ENCODE peak calls at places on chromosomes 1 and 21, in seven cellular contexts. Y is nucleus accumbens; H is fibroblast of mammary gland; Q is NB4; J is activated CD4-positive, alpha-beta T cell treated with anti-CD3 and anti-CD28 coated beads, Interleukin-2, amount 10 ng/mL, durations not matched to agents 7 days and 5 days; M is neural progenitor cell; S is C1 segment of cervical spinal cord. B is an unnamed sample.

GRCh38 chr1:172308577-172308976 is 111.9 kb upstream of the C1orf105 start:
- DNase-seq in Y (no peak), H (no peak), Q (no peak), J (no peak), M (no peak), S (no peak), B (no peak)

GRCh38 chr1:73627723-73628122 is 570.3 kb downstream of the LRRIQ3 start:
- DNase-seq in Y (no peak), H (no peak), Q (no peak), J (no peak), M (peak), S (no peak), B (no peak)

GRCh38 chr1:54558434-54559030 is 10.5 kb downstream of the ACOT11 start:
- DNase-seq in Y (no peak), H (no peak), Q (no peak), J (no peak), M (no peak), S (no peak), B (no peak)

GRCh38 chr21:17730782-17731181 is 88.4 kb downstream of the C21orf91 start:
- DNase-seq in Y (no peak), H (no peak), Q (peak), J (no peak), M (no peak), S (no peak), B (no peak)

GRCh38 chr1:154348429-154349076 is 23.2 kb downstream of the ATP8B2 start:
- DNase-seq in Y (no peak), H (no peak), Q (peak), J (no peak), M (no peak), S (no peak), B (peak)

GRCh38 chr1:37478451-37478871 is 4.1 kb downstream of the ZC3H12A start:
- DNase-seq in Y (no peak), H (peak), Q (peak), J (no peak), M (no peak), S (no peak), B (no peak)

GRCh38 chr1:17686258-17686657 is 68.9 kb upstream of the ACTL8 start:
- DNase-seq in Y (no peak), H (no peak), Q (no peak), J (no peak), M (no peak), S (no peak), B (no peak)

GRCh38 chr1:20150969-20151368 is 11.8 kb downstream of the PLA2G2F start:
- DNase-seq in Y (no peak), H (no peak), Q (no peak), J (no peak), M (no peak), S (no peak), B (peak)

GRCh38 chr1:34113362-34113761 is 51.7 kb downstream of the CSMD2 start:
- DNase-seq in Y (peak), H (peak), Q (no peak), J (no peak), M (peak), S (no peak), B (no peak)

GRCh38 chr1:165259706-165260105 is 96.8 kb downstream of the LMX1A start:
- DNase-seq in Y (no peak), H (no peak), Q (no peak), J (no peak), M (no peak), S (no peak), B (no peak)

GRCh38 chr21:34367320-34367935 is 3.6 kb downstream of the KCNE2 start:
- DNase-seq in Y (no peak), H (peak), Q (peak), J (peak), M (peak), S (no peak), B (no peak)

GRCh38 chr1:166953486-166953885 is 21.9 kb downstream of the ILDR2 start:
- DNase-seq in Y (no peak), H (no peak), Q (no peak), J (no peak), M (no peak), S (no peak), B (no peak)

GRCh38 chr21:37294674-37295073 is 27.5 kb upstream of the VPS26C start:
- DNase-seq in Y (no peak), H (no peak), Q (no peak), J (no peak), M (no peak), S (no peak), B (no peak)

GRCh38 chr1:29648798-29649374 is 412.6 kb downstream of the PTPRU start:
- DNase-seq in Y (no peak), H (no peak), Q (no peak), J (no peak), M (no peak), S (no peak), B (no peak)

GRCh38 chr1:19682257-19682656 is 17.6 kb downstream of the HTR6 start:
- DNase-seq in Y (no peak), H (peak), Q (peak), J (no peak), M (no peak), S (no peak), B (no peak)

GRCh38 chr1:11746795-11747487 is 11.0 kb downstream of the AGTRAP start:
- DNase-seq in Y (no peak), H (no peak), Q (no peak), J (no peak), M (no peak), S (no peak), B (no peak)

GRCh38 chr1:150764617-150765090 is 924 bp downstream of the CTSS start:
- DNase-seq in Y (no peak), H (peak), Q (peak), J (peak), M (no peak), S (no peak), B (no peak)

GRCh38 chr1:47507921-47508894 is 70.4 kb downstream of the FOXD2 start:
- DNase-seq in Y (no peak), H (no peak), Q (peak), J (no peak), M (peak), S (no peak), B (no peak)

GRCh38 chr1:183807549-183808168 is 2.7 kb downstream of the RGL1 start:
- DNase-seq in Y (no peak), H (peak), Q (no peak), J (no peak), M (no peak), S (no peak), B (no peak)

GRCh38 chr1:230866171-230866811 is 2.0 kb downstream of the C1orf198 start:
- DNase-seq in Y (no peak), H (peak), Q (no peak), J (no peak), M (no peak), S (no peak), B (no peak)

GRCh38 chr1:79128726-79129125 is 122.2 kb upstream of the ADGRL4 start:
- DNase-seq in Y (no peak), H (peak), Q (no peak), J (no peak), M (no peak), S (no peak), B (no peak)

GRCh38 chr1:198295975-198296374 is 139.2 kb downstream of the NEK7 start:
- DNase-seq in Y (no peak), H (no peak), Q (no peak), J (no peak), M (no peak), S (no peak), B (peak)

GRCh38 chr1:72547412-72547811 is 265.1 kb upstream of the NEGR1 start:
- DNase-seq in Y (no peak), H (peak), Q (no peak), J (no peak), M (no peak), S (no peak), B (no peak)

GRCh38 chr1:216456682-216457081 is 33.4 kb upstream of the USH2A start:
- DNase-seq in Y (no peak), H (peak), Q (no peak), J (no peak), M (peak), S (no peak), B (no peak)

GRCh38 chr21:33783173-33783572 is 132.4 kb downstream of the ATP5PO start:
- DNase-seq in Y (no peak), H (no peak), Q (no peak), J (no peak), M (no peak), S (no peak), B (no peak)

GRCh38 chr1:24417681-24418080 is 2.1 kb downstream of the NIPAL3 start:
- DNase-seq in Y (no peak), H (no peak), Q (no peak), J (no peak), M (no peak), S (no peak), B (no peak)

GRCh38 chr1:207004931-207005830 is 27.4 kb downstream of the C1orf116 start:
- DNase-seq in Y (no peak), H (peak), Q (peak), J (peak), M (peak), S (no peak), B (no peak)

GRCh38 chr1:60423181-60423780 is 349.7 kb upstream of the C1orf87 start:
- DNase-seq in Y (no peak), H (peak), Q (no peak), J (no peak), M (no peak), S (no peak), B (no peak)

GRCh38 chr1:225662155-225662554 is 9.2 kb upstream of the ENAH start:
- DNase-seq in Y (no peak), H (no peak), Q (no peak), J (no peak), M (no peak), S (no peak), B (no peak)

GRCh38 chr1:179126338-179127060 is 44.6 kb downstream of the TOR3A start:
- DNase-seq in Y (no peak), H (peak), Q (no peak), J (no peak), M (no peak), S (no peak), B (no peak)